ENCODE peak calls at places on chromosomes 4 and X, in seven cellular contexts. Q, D, U, I, A, H and P are unnamed samples.
A peak's percentile ranks its signal among the peaks of the same experiment; 100 is the strongest.

GRCh38 chr4:174036563-174036962 is 246.9 kb downstream of the FBXO8 start:
- DNase-seq in Q (no peak), D (no peak), U (no peak), I (no peak), A (no peak), H (no peak), P (no peak)

GRCh38 chrX:123830309-123830708 is 29.5 kb upstream of the XIAP start:
- DNase-seq in Q (no peak), D (no peak), U (no peak), I (no peak), A (no peak), H (no peak), P (peak; percentile 74)

GRCh38 chr4:47032405-47033106 is 1.2 kb downstream of the GABRB1 start:
- DNase-seq in Q (peak; percentile 72), D (peak; percentile 82), U (peak; percentile 8), I (peak; percentile 38), A (peak; percentile 75), H (peak; percentile 90), P (no peak)

GRCh38 chr4:3301450-3302163 is 8.8 kb downstream of the RGS12 start:
- DNase-seq in Q (no peak), D (no peak), U (no peak), I (no peak), A (no peak), H (no peak), P (no peak)

GRCh38 chr4:2860391-2861348 is 17.0 kb downstream of the ADD1 start:
- DNase-seq in Q (no peak), D (no peak), U (peak; percentile 17), I (peak; percentile 82), A (no peak), H (peak; percentile 37), P (no peak)

GRCh38 chr4:15457401-15458201 is 12.1 kb upstream of the CC2D2A start:
- DNase-seq in Q (peak; percentile 62), D (peak; percentile 32), U (peak; percentile 30), I (peak; percentile 49), A (no peak), H (no peak), P (peak; percentile 65)

GRCh38 chr4:138390286-138390685 is 148.1 kb upstream of the SLC7A11 start:
- DNase-seq in Q (no peak), D (no peak), U (no peak), I (no peak), A (no peak), H (no peak), P (no peak)

GRCh38 chr4:9875516-9875915 is 94.1 kb downstream of the DRD5 start:
- DNase-seq in Q (no peak), D (no peak), U (no peak), I (no peak), A (no peak), H (no peak), P (no peak)

GRCh38 chr4:1446502-1447153 is 40.4 kb upstream of the NKX1-1 start:
- DNase-seq in Q (no peak), D (peak; percentile 7), U (peak; percentile 1), I (no peak), A (no peak), H (no peak), P (no peak)

GRCh38 chrX:153764786-153765137 is 713 bp downstream of the PLXNB3 start:
- DNase-seq in Q (no peak), D (peak; percentile 34), U (no peak), I (no peak), A (no peak), H (no peak), P (no peak)
- H3K27ac ChIP-seq in Q (no peak overlapping the region), D (no peak overlapping the region), U (peak overlapping the region; percentile 99), I (peak overlapping the region; percentile 75), A (no peak overlapping the region), H (no peak overlapping the region), P (no peak overlapping the region)

DNA sequence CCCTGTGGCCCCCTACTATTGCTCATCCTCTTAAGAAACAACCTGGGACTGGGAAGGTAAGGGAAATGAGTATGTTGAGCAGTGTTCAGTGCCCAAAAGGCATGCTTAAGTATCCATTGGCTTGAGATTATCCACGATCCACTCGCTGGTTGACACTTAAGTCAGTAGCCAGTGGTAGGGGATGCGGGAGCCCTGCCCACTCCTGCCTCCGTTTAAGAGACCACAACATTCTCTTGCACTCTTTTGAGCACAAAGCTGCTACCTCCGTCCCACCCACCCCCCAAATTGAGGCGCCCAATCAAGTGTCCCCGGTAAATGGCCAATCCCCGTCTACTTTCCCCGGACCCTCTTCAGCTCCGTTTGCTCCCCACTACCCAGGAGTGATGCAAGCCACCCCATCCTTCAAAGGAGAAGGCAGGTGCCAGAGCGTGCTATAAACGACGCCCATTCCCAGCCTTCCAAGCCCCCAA is 25.0 kb downstream of the UTP14A start:
- DNase-seq in Q (no peak), D (peak; percentile 49), U (peak; percentile 24), I (no peak), A (no peak), H (no peak), P (no peak)
- H2AFZ ChIP-seq in Q (peak overlapping the region; percentile 35), D (peak overlapping the region; percentile 74), U (peak overlapping the region; percentile 97), I (peak overlapping the region; percentile 95), A (peak overlapping the region; percentile 89), H (no peak overlapping the region), P (peak overlapping the region; percentile 57)

DNA sequence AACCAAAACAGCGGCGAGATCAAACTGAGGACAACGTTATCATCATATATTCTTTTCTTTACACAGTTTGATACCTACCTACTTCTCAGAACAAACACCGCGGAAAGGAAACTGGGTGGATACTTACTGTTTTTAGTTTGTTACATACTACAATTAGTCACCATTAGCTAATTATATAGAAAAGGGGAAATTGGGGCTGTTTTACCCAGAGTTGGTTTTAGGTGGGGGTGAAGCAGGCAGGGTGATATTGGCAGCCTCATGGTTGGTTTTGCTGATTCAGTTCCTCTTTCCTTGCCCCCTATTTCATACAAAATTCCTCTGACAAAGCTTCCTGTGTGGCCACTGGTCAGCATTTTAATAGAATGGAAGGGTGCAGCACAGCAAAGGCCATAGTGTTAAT is 77.8 kb downstream of the SORBS2 start:
- DNase-seq in Q (peak; percentile 25), D (no peak), U (no peak), I (no peak), A (no peak), H (no peak), P (no peak)
- H3K27ac ChIP-seq in Q (peak overlapping the region; percentile 40), D (no peak overlapping the region), U (no peak overlapping the region), I (no peak overlapping the region), A (no peak overlapping the region), H (no peak overlapping the region), P (no peak overlapping the region)

DNA sequence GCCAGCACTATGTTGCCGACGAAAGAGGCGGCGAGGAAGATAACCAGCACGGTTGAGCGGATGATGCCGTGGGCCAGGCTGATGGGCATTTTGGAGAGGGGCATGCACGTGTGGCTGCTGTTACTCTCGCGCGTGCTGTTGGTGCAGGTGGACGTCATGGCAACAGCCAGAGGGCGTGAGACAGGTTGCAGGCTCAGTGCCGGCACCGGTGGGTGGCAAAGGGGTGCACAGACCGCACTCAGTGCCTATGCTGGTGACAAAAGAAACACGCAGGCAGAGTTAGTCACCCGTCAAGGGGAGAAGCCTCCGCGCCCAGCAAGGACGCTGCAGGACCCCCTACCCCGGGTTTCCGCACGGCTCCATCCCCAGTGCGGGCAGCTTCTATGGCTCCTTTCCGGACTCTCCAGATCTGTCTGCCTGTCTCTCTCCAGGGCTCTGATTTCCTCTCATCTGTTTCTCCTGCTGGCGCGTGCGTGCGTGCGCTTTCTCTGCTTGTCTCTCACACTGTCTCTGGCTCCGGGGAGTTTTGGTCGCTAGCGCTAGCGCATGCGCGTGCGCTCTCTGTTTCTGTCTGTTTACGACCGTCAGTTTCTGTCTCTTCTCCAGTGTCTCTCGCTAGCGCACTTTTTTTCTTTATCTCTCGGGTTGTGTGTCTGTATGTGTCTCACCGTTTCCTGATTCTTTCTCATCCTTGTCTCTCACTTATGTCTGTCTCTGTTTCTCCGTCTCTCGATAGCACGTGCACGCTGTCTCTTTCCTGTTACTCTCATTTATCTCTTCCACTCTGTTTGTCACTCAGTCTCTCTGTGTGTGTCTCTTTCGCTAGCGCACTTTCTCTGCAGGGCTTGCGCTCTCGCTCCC is 2.0 kb downstream of the GPR101 start:
- DNase-seq in Q (peak; percentile 36), D (peak; percentile 72), U (peak; percentile 30), I (peak; percentile 7), A (no peak), H (peak; percentile 61), P (no peak)
- H2AFZ ChIP-seq in Q (peak overlapping the region; percentile 79), D (peak overlapping the region; percentile 12), U (peak overlapping the region; percentile 77), I (peak overlapping the region; percentile 3), A (peak overlapping the region; percentile 74), H (no peak overlapping the region), P (no peak overlapping the region)